ENCODE peak calls at places on chromosomes 13 and 19, in four cellular contexts. R is HepG2, C is A549, W is K562. G is an unnamed sample.

GRCh38 chr13:109892101-109892500 is 105.7 kb upstream of the IRS2 start:
- DNase-seq in W (no peak), C (no peak), R (no peak), G (no peak)

GRCh38 chr19:49781394-49781793 is 14.6 kb downstream of the AP2A1 start:
- DNase-seq in C (no peak), R (no peak), W (no peak), G (no peak)

GRCh38 chr19:46861691-46862503 is 1.1 kb downstream of the ARHGAP35 start:
- DNase-seq in R (no peak), C (no peak), W (no peak), G (peak; percentile 20)

GRCh38 chr13:77833331-77833863 is 85.2 kb downstream of the EDNRB start:
- DNase-seq in C (no peak), W (no peak), R (no peak), G (no peak)

GRCh38 chr19:9523885-9524474 is 14.5 kb downstream of the ZNF426 start:
- DNase-seq in W (no peak), C (no peak), R (no peak), G (no peak)

GRCh38 chr13:79735228-79735627 is 254.3 kb downstream of the NDFIP2 start:
- DNase-seq in C (no peak), R (no peak), W (no peak), G (no peak)

GRCh38 chr19:54616840-54617560 is 13.3 kb upstream of the LILRB1 start:
- DNase-seq in W (no peak), C (no peak), R (no peak), G (no peak)

GRCh38 chr13:54950546-54950945 is 1921.9 kb downstream of the OLFM4 start:
- DNase-seq in C (no peak), W (no peak), R (no peak), G (no peak)

GRCh38 chr13:46339035-46339666 is 47.9 kb downstream of the RUBCNL start:
- DNase-seq in C (no peak), W (no peak), R (no peak), G (no peak)

GRCh38 chr13:80173224-80173623 is 167.7 kb downstream of the SPRY2 start:
- DNase-seq in C (no peak), W (no peak), R (no peak), G (no peak)

GRCh38 chr19:1540353-1540925 is 16.6 kb downstream of the PLK5 start:
- DNase-seq in C (no peak), R (no peak), W (no peak), G (no peak)

GRCh38 chr19:18023596-18024212 is 15.7 kb downstream of the ARRDC2 start:
- DNase-seq in C (no peak), R (no peak), W (no peak), G (no peak)

GRCh38 chr13:32047088-32047487 is 15.5 kb downstream of the FRY start:
- DNase-seq in C (no peak), W (no peak), R (no peak), G (no peak)

GRCh38 chr13:112744306-112745021 is 54.6 kb downstream of the ATP11A start:
- DNase-seq in R (no peak), C (no peak), W (no peak), G (no peak)

GRCh38 chr13:32746474-32746873 is 160.2 kb downstream of the PDS5B start:
- DNase-seq in R (no peak), W (no peak), C (no peak), G (no peak)

GRCh38 chr19:42076375-42076944 is 494 bp downstream of the ZNF574 start:
- DNase-seq in W (no peak), C (peak; percentile 58), R (no peak), G (peak; percentile 65)

GRCh38 chr13:73998631-73999030 is 135.6 kb downstream of the KLF12 start:
- DNase-seq in C (no peak), W (no peak), R (no peak), G (no peak)

GRCh38 chr19:543912-544608 is at the start of gene GZMM:
- DNase-seq in C (no peak), W (peak; percentile 60), R (no peak), G (no peak)

GRCh38 chr13:31909889-31910551 is 121.6 kb upstream of the FRY start:
- DNase-seq in R (peak; percentile 45), C (peak; percentile 4), W (peak; percentile 12), G (no peak)

GRCh38 chr13:110387451-110388140 is 80.5 kb downstream of the COL4A2 start:
- DNase-seq in R (no peak), C (no peak), W (no peak), G (peak; percentile 56)

GRCh38 chr19:54209748-54210494 is 9.3 kb downstream of the RPS9 start:
- DNase-seq in C (peak; percentile 90), W (peak; percentile 80), R (peak; percentile 98), G (no peak)

GRCh38 chr13:27942972-27943371 is 23.2 kb downstream of the PDX1 start:
- DNase-seq in R (no peak), C (no peak), W (no peak), G (no peak)

GRCh38 chr19:34851277-34851804 is 75.4 kb upstream of the ZNF30 start:
- DNase-seq in R (peak; percentile 32), W (no peak), C (no peak), G (peak; percentile 57)

GRCh38 chr19:20078696-20079095 is 896 bp downstream of the ZNF90 start:
- DNase-seq in C (no peak), W (no peak), R (no peak), G (peak; percentile 42)

GRCh38 chr13:97223711-97224461 is 1.8 kb downstream of the MBNL2 start:
- DNase-seq in R (peak; percentile 64), C (peak; percentile 25), W (peak; percentile 28), G (no peak)

GRCh38 chr13:64718116-64718515 is 2512.0 kb downstream of the PCDH9 start:
- DNase-seq in R (no peak), W (no peak), C (no peak), G (no peak)

GRCh38 chr13:34255695-34256094 is 437.7 kb downstream of the RFC3 start:
- DNase-seq in R (no peak), C (no peak), W (no peak), G (no peak)

GRCh38 chr13:62320129-62320724 is 904.6 kb upstream of the PCDH20 start:
- DNase-seq in W (no peak), R (peak; percentile 22), C (peak; percentile 1), G (no peak)

GRCh38 chr13:30565658-30566057 is 52.1 kb upstream of the USPL1 start:
- DNase-seq in W (no peak), C (no peak), R (no peak), G (no peak)

GRCh38 chr13:100394005-100394695 is 194.4 kb downstream of the GGACT start:
- DNase-seq in C (no peak), R (no peak), W (no peak), G (no peak)

GRCh38 chr19:32890841-32891240 is 21.3 kb upstream of the SLC7A9 start:
- DNase-seq in R (no peak), C (no peak), W (no peak), G (no peak)

GRCh38 chr19:48565090-48565489 is 13.1 kb downstream of the SULT2B1 start:
- DNase-seq in R (peak; percentile 88), W (no peak), C (peak; percentile 71), G (no peak)

GRCh38 chr19:9566729-9567128 is 17.6 kb downstream of the ZNF121 start:
- DNase-seq in R (no peak), C (no peak), W (no peak), G (no peak)

GRCh38 chr13:60111726-60112125 is 52.0 kb downstream of the DIAPH3 start:
- DNase-seq in R (no peak), W (no peak), C (no peak), G (no peak)

GRCh38 chr19:12648088-12648487 is 18.5 kb downstream of the MAN2B1 start:
- DNase-seq in C (no peak), R (no peak), W (peak; percentile 53), G (peak; percentile 75)

GRCh38 chr13:24911135-24911524 is 147.2 kb downstream of the RNF17 start:
- DNase-seq in C (peak; percentile 4), R (no peak), W (peak; percentile 39), G (no peak)

GRCh38 chr19:51664997-51665396 is 18.4 kb upstream of the SIGLEC14 start:
- DNase-seq in C (no peak), R (no peak), W (no peak), G (no peak)

GRCh38 chr19:2691951-2692350 is 10.5 kb downstream of the GNG7 start:
- DNase-seq in W (no peak), C (no peak), R (no peak), G (no peak)
- TF ChIP-seq NR3C1 in W (no peak), C (no peak), R (no peak), G (no peak)

GRCh38 chr13:92321174-92321573 is 905.4 kb upstream of the GPC6 start:
- DNase-seq in R (no peak), W (no peak), C (no peak), G (no peak)
- TF ChIP-seq NR3C1 in R (no peak), W (no peak), C (no peak), G (no peak)

DNA sequence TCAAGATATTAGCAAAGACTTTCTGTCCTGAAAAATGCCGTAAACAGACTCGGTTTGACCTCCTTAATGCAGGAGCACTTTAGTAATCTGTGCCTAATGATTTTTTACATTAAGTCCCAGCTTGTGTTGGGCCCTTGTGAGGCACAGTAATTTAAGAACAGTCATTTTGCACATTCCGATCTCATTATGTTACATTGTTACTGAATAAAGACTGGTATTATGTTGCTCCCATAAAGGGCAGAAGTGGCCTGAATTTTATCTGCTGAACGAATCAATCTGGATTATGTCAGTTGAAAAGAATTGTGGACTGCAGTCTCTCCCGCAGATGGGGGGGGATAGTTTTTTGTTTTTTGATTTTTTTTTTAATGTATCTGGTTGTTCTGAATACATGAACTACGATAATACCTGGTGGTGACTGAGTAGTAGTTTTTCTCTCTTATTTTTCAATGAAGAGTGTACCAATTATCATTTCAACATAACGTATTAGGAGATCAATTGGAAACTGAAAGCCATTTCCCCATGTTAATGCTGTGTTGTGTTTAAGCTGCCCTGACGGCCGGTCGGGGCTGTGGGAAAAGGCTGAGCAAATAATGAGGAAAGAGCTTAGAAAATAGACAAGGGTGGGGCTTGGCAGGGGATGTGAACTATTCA is 290.2 kb downstream of the ZNF536 start:
- DNase-seq in W (no peak), C (no peak), R (peak; percentile 44), G (no peak)
- TF ChIP-seq NR3C1 in W (no peak), C (no peak), R (no peak), G (no peak)

GRCh38 chr19:11422163-11423068 is 3.3 kb upstream of the RGL3 start:
- DNase-seq in R (no peak), C (peak; percentile 60), W (peak; percentile 63), G (peak; percentile 99)

GRCh38 chr19:11421607-11422098 is 2.5 kb upstream of the RGL3 start:
- DNase-seq in W (peak; percentile 88), R (no peak), C (no peak), G (peak; percentile 95)

GRCh38 chr19:11420894-11421606 is 1.9 kb upstream of the RGL3 start:
- DNase-seq in R (no peak), C (no peak), W (peak; percentile 16), G (peak; percentile 72)

GRCh38 chr19:11418518-11419506 is at the start of gene RGL3:
- DNase-seq in R (no peak), W (peak; percentile 34), C (no peak), G (peak; percentile 93)

GRCh38 chr19:11420429-11420893 is 1.3 kb upstream of the RGL3 start:
- DNase-seq in W (peak; percentile 41), R (no peak), C (no peak), G (peak; percentile 35)
- TF ChIP-seq NR3C1 in W (no peak), R (no peak), C (no peak), G (no peak)

G was measured in WTC11.